ENCODE peak calls at places on chromosomes 12 and 14, in eight cellular contexts. Z is upper lobe of right lung, S is AG04450, W is AG09309, U is HCT116, K is brain microvascular endothelial cell, F is NB4, T is spleen. M is an unnamed sample.

GRCh38 chr14:95713596-95714371 is at the start of gene TCL1A:
- DNase-seq in W (no peak), T (peak; percentile 90), F (no peak), S (no peak), Z (no peak), U (no peak), K (no peak), M (no peak)

GRCh38 chr14:70563869-70564268 is 29.1 kb upstream of the ADAM20 start:
- DNase-seq in F (no peak), S (no peak), U (no peak), Z (no peak), T (no peak), W (no peak), K (no peak), M (no peak)

GRCh38 chr14:91047174-91047753 is 13.2 kb downstream of the RPS6KA5 start:
- DNase-seq in U (no peak), F (no peak), Z (no peak), K (no peak), T (no peak), S (no peak), W (no peak), M (no peak)

GRCh38 chr12:93707836-93708235 is 30.7 kb downstream of the CRADD start:
- DNase-seq in W (no peak), T (no peak), F (no peak), K (peak; percentile 24), S (no peak), U (peak; percentile 26), Z (no peak), M (no peak)

GRCh38 chr12:48936379-48936979 is 11.2 kb upstream of the FKBP11 start:
- DNase-seq in Z (peak; percentile 79), S (peak; percentile 59), W (no peak), F (peak; percentile 76), U (peak; percentile 36), T (peak; percentile 86), K (peak; percentile 63), M (no peak)

GRCh38 chr12:13941258-13942249 is 39.8 kb downstream of the GRIN2B start:
- DNase-seq in U (peak; percentile 77), S (no peak), K (peak; percentile 17), Z (no peak), W (no peak), T (no peak), F (peak; percentile 58), M (peak; percentile 52)

GRCh38 chr12:22658214-22658613 is 33.2 kb downstream of the ETNK1 start:
- DNase-seq in W (peak; percentile 27), U (no peak), F (no peak), Z (no peak), S (peak; percentile 44), T (no peak), K (peak; percentile 75), M (peak; percentile 14)

GRCh38 chr14:99679543-99679942 is 4.6 kb upstream of the CYP46A1 start:
- DNase-seq in F (no peak), W (no peak), S (no peak), Z (no peak), U (no peak), T (no peak), K (no peak), M (no peak)

GRCh38 chr12:47884501-47884900 is 20.3 kb downstream of the VDR start:
- DNase-seq in Z (no peak), U (no peak), W (no peak), T (no peak), F (no peak), K (no peak), S (no peak), M (no peak)

GRCh38 chr14:69666698-69667211 is 55.4 kb downstream of the SUSD6 start:
- DNase-seq in T (no peak), K (no peak), S (no peak), U (no peak), W (no peak), Z (no peak), F (no peak), M (no peak)

GRCh38 chr12:112331891-112332290 is 50.3 kb downstream of the HECTD4 start:
- DNase-seq in Z (no peak), S (no peak), U (no peak), K (no peak), W (no peak), T (no peak), F (peak; percentile 40), M (no peak)

DNA sequence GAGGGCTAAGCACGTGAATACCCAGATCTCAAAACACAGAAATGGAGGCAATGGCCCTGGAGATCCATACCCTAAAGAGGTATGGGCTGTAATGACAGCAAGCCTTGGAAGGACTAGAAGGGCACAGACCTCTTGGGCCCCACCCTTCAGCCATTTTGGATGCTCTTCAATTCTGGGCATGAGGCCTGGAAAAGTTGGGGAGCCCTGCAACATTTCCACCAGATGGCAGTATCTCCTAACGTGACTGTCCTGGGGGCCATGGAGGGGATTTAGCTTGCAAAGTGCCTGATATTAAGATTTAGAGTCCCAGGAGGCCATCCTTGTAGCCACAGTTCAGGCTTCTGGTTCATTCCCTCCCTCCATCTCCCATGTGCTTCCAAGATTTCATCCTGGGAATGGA is 30.2 kb downstream of the KCNA5 start:
- DNase-seq in T (no peak), S (no peak), K (no peak), F (peak; percentile 20), Z (no peak), W (no peak), U (peak; percentile 3), M (no peak)
- TF ChIP-seq CTCF in T (no peak), S (peak; percentile 56), K (peak; percentile 72), F (peak; percentile 33), Z (peak; percentile 8), W (peak; percentile 50), U (peak; percentile 42), M (peak; percentile 24)

GRCh38 chr12:89468648-89469326 is 55.8 kb downstream of the GALNT4 start:
- DNase-seq in S (no peak), F (no peak), U (no peak), Z (no peak), K (no peak), W (no peak), T (no peak), M (no peak)

GRCh38 chr12:89470741-89471504 is 53.7 kb downstream of the GALNT4 start:
- DNase-seq in K (no peak), U (peak; percentile 42), Z (no peak), W (no peak), T (no peak), F (peak; percentile 74), S (no peak), M (no peak)

GRCh38 chr12:89464974-89465592 is 59.5 kb downstream of the GALNT4 start:
- DNase-seq in T (no peak), Z (no peak), W (no peak), U (no peak), F (no peak), S (no peak), K (no peak), M (peak; percentile 62)

GRCh38 chr12:89469361-89469760 is 55.2 kb downstream of the GALNT4 start:
- DNase-seq in S (no peak), F (peak; percentile 21), U (no peak), W (no peak), K (peak; percentile 66), Z (no peak), T (no peak), M (no peak)

DNA sequence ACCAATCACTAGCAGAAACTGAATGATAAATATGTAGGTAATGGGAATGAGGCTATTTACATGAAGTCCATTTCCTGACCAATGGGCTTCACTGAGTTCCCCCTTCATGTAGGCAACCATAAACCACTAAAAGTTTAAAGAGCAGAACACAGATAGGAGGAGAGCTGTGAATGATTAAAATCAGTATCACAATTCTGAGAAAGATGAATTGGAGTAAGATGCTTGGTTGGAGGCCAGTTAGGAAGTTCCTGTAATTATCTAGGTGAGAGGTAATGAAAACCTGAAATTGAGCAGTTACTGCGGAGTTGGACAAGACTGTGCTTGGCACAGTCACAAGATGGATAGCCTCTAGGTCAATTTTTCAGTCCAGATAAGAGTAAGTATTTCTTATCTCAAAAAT is 56.6 kb downstream of the GALNT4 start:
- DNase-seq in F (no peak), S (no peak), U (no peak), T (no peak), Z (no peak), W (no peak), K (no peak), M (no peak)
- H3K4me3 ChIP-seq in F (no peak overlapping the region), S (no peak overlapping the region), U (no peak overlapping the region), T (no peak overlapping the region), Z (no peak overlapping the region), W (no peak overlapping the region), K (no peak overlapping the region), M (no peak overlapping the region)

GRCh38 chr12:80625901-80626300 is 81.5 kb upstream of the MYF6 start:
- DNase-seq in W (no peak), F (no peak), Z (no peak), S (no peak), K (no peak), U (no peak), T (no peak), M (no peak)

GRCh38 chr12:80624986-80625530 is 82.4 kb upstream of the MYF6 start:
- DNase-seq in W (no peak), Z (no peak), K (no peak), U (no peak), F (no peak), S (no peak), T (no peak), M (no peak)

GRCh38 chr12:80632835-80633234 is 74.6 kb upstream of the MYF6 start:
- DNase-seq in F (peak; percentile 42), Z (no peak), T (no peak), U (no peak), K (no peak), W (no peak), S (no peak), M (no peak)

GRCh38 chr12:80622271-80622670 is 85.2 kb upstream of the MYF6 start:
- DNase-seq in T (no peak), K (no peak), Z (no peak), F (peak; percentile 18), W (no peak), U (no peak), S (no peak), M (no peak)

DNA sequence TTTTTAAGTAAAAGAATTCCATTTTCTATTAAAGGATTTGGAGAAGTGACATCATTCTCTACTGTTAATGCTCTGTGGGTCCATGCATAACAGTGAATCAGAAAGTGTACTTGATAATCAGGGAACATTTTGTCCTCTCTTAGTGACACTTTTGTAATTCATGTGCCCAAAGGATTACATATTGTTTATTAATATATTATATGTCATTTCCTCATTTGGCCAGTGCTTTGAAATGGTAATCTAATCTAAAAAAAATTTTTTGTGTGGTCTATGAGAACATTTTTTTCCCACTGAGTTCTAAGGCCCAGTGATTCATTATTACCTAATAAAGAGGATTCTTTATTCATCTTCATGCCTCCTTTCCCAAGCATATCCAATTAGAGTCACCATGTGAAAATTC is 79.7 kb upstream of the MYF6 start:
- DNase-seq in U (no peak), T (no peak), K (peak; percentile 47), W (peak; percentile 34), Z (no peak), F (no peak), S (peak; percentile 10), M (no peak)
- TF ChIP-seq CTCF in U (no peak), T (no peak), K (no peak), W (no peak), Z (no peak), F (no peak), S (no peak), M (no peak)

DNA sequence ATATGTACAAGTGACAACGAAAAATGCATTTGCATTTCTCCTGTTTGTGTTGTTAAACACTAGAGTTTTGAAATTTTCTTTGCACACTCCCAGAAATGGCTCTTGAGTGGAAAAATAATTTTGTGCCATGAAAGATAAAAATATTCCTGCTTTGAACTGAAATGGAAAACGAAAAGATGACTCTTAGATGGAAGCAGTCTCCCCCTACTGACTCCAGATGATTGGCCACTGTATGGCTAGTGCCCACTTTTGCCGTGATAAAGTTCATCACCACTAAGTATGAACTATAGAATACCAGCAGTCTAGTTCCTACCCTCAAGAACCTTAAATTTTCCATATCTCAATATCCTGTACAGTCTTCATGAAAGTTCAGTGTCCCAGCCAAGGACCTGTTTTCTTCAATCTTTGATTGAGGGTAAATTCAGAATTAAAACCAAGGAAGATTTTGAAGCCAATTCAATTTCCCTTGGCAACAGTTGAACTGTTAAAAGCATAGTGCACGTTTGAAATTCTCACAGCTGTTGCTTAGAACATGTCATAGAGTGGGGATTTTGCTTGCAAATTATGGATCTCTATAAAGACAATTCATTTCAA is 1.6 kb upstream of the PPP2R5E start:
- DNase-seq in U (no peak), W (no peak), T (no peak), K (peak; percentile 20), S (no peak), Z (no peak), F (peak; percentile 34), M (no peak)
- H3K4me3 ChIP-seq in U (peak overlapping the region; percentile 96), W (no peak overlapping the region), T (no peak overlapping the region), K (peak overlapping the region; percentile 94), S (peak overlapping the region; percentile 89), Z (peak overlapping the region; percentile 86), F (peak overlapping the region; percentile 85), M (peak overlapping the region; percentile 94)

M was measured in retinal pigment epithelial cell.